ENCODE peak calls at places on chromosomes 4 and X, in seven cellular contexts. V, B, K, R, C, H and A are unnamed samples.

GRCh38 chr4:137451150-137451850 is 81.0 kb downstream of the PCDH18 start:
- DNase-seq in H (no peak), V (no peak), B (peak; percentile 46), K (no peak), R (no peak), C (no peak), A (no peak)

GRCh38 chr4:118954246-118954645 is 65.6 kb downstream of the SYNPO2 start:
- DNase-seq in B (no peak), R (no peak), C (no peak), K (no peak), V (no peak), H (no peak), A (no peak)

GRCh38 chrX:12118134-12118533 is 20.1 kb upstream of the FRMPD4 start:
- DNase-seq in C (no peak), K (no peak), B (no peak), H (no peak), R (no peak), V (no peak), A (no peak)

GRCh38 chr4:180203349-180203748 is 2039.9 kb upstream of the TENM3 start:
- DNase-seq in K (no peak), H (no peak), R (no peak), V (no peak), B (no peak), C (no peak), A (no peak)

GRCh38 chr4:157072002-157072401 is 3.9 kb upstream of the GLRB start:
- DNase-seq in B (no peak), H (no peak), C (no peak), V (no peak), K (no peak), R (no peak), A (no peak)

GRCh38 chr4:119930546-119930945 is 136.1 kb downstream of the MAD2L1 start:
- DNase-seq in H (no peak), B (no peak), C (no peak), R (no peak), V (no peak), K (no peak), A (no peak)

GRCh38 chr4:76723373-76723772 is 174.6 kb downstream of the SOWAHB start:
- DNase-seq in B (no peak), C (no peak), V (no peak), R (no peak), K (no peak), H (no peak), A (no peak)

GRCh38 chrX:17464196-17464595 is 89.2 kb downstream of the NHS start:
- DNase-seq in K (peak; percentile 42), H (no peak), R (no peak), B (no peak), V (no peak), C (no peak), A (no peak)

GRCh38 chrX:134734343-134735001 is 76.2 kb upstream of the PLAC1 start:
- DNase-seq in C (no peak), V (no peak), R (no peak), B (no peak), K (no peak), H (no peak), A (no peak)

GRCh38 chrX:29215251-29215650 is 628.0 kb downstream of the IL1RAPL1 start:
- DNase-seq in V (no peak), B (no peak), K (no peak), C (no peak), R (no peak), H (no peak), A (no peak)

GRCh38 chr4:126799971-126800722 is 832.6 kb upstream of the INTU start:
- DNase-seq in R (no peak), B (no peak), H (no peak), C (no peak), V (no peak), K (no peak), A (no peak)

GRCh38 chrX:106897259-106897658 is 5.9 kb downstream of the RIPPLY1 start:
- DNase-seq in B (no peak), R (no peak), H (no peak), C (no peak), K (no peak), V (no peak), A (no peak)

GRCh38 chr4:189081831-189082230 is 858.8 kb upstream of the FRG1 start:
- DNase-seq in H (no peak), R (no peak), K (peak; percentile 35), V (no peak), B (no peak), C (no peak), A (no peak)

GRCh38 chrX:133297284-133297683 is 79.1 kb upstream of the TFDP3 start:
- DNase-seq in B (no peak), K (peak; percentile 6), V (no peak), H (no peak), R (no peak), C (no peak), A (peak; percentile 61)

GRCh38 chrX:121254336-121254735 is 206.9 kb downstream of the GLUD2 start:
- DNase-seq in B (no peak), R (no peak), H (no peak), K (no peak), V (no peak), C (no peak), A (no peak)

GRCh38 chr4:40881851-40882250 is 132.1 kb downstream of the NSUN7 start:
- DNase-seq in K (no peak), R (no peak), C (no peak), B (no peak), V (no peak), H (no peak), A (no peak)

GRCh38 chrX:53072418-53073114 is 9.6 kb upstream of the TSPYL2 start:
- DNase-seq in V (no peak), K (no peak), C (no peak), H (no peak), R (no peak), B (no peak), A (no peak)

GRCh38 chr4:104571341-104571740 is 76.6 kb upstream of the CXXC4 start:
- DNase-seq in B (peak; percentile 23), V (no peak), R (no peak), C (no peak), K (peak; percentile 27), H (no peak), A (no peak)

GRCh38 chr4:111991797-111992196 is 153.5 kb upstream of the FAM241A start:
- DNase-seq in V (no peak), R (peak; percentile 21), B (no peak), H (no peak), C (no peak), K (peak; percentile 80), A (no peak)

GRCh38 chr4:124591646-124592045 is 120.9 kb downstream of the ANKRD50 start:
- DNase-seq in H (no peak), C (no peak), V (no peak), B (no peak), K (no peak), R (no peak), A (no peak)

GRCh38 chr4:168832746-168833575 is 177.1 kb downstream of the CBR4 start:
- DNase-seq in R (no peak), B (no peak), K (no peak), C (peak; percentile 82), V (no peak), H (peak; percentile 41), A (no peak)

GRCh38 chr4:72312032-72312650 is 256.9 kb downstream of the ADAMTS3 start:
- DNase-seq in H (peak; percentile 32), R (peak; percentile 49), K (peak; percentile 99), B (no peak), C (peak; percentile 87), V (no peak), A (peak; percentile 81)

GRCh38 chr4:31461425-31461824 is 741.3 kb downstream of the PCDH7 start:
- DNase-seq in R (peak; percentile 29), B (no peak), K (peak; percentile 19), V (no peak), C (no peak), H (no peak), A (no peak)

GRCh38 chr4:3771932-3772495 is 5.8 kb downstream of the ADRA2C start:
- DNase-seq in C (peak; percentile 40), K (no peak), B (no peak), R (no peak), H (no peak), V (no peak), A (no peak)

GRCh38 chrX:47313056-47313455 is 57.3 kb upstream of the ZNF157 start:
- DNase-seq in B (no peak), H (no peak), R (no peak), C (no peak), V (no peak), K (no peak), A (no peak)

GRCh38 chr4:6050551-6050950 is 32.3 kb upstream of the C4orf50 start:
- DNase-seq in R (no peak), H (no peak), K (no peak), B (no peak), V (no peak), C (no peak), A (no peak)

GRCh38 chr4:113960684-113961321 is 18.6 kb downstream of the ARSJ start:
- DNase-seq in B (no peak), V (no peak), R (no peak), H (no peak), K (no peak), C (no peak), A (no peak)
- H3K4me3 ChIP-seq in B (no peak overlapping the region), V (no peak overlapping the region), R (no peak overlapping the region), H (no peak overlapping the region), K (no peak overlapping the region), C (no peak overlapping the region), A (no peak overlapping the region)

GRCh38 chr4:150884625-150885024 is 130.5 kb downstream of the LRBA start:
- DNase-seq in R (no peak), V (no peak), H (no peak), C (no peak), B (no peak), K (no peak), A (no peak)
- H3K4me3 ChIP-seq in R (no peak overlapping the region), V (no peak overlapping the region), H (no peak overlapping the region), C (no peak overlapping the region), B (no peak overlapping the region), K (no peak overlapping the region), A (no peak overlapping the region)

DNA sequence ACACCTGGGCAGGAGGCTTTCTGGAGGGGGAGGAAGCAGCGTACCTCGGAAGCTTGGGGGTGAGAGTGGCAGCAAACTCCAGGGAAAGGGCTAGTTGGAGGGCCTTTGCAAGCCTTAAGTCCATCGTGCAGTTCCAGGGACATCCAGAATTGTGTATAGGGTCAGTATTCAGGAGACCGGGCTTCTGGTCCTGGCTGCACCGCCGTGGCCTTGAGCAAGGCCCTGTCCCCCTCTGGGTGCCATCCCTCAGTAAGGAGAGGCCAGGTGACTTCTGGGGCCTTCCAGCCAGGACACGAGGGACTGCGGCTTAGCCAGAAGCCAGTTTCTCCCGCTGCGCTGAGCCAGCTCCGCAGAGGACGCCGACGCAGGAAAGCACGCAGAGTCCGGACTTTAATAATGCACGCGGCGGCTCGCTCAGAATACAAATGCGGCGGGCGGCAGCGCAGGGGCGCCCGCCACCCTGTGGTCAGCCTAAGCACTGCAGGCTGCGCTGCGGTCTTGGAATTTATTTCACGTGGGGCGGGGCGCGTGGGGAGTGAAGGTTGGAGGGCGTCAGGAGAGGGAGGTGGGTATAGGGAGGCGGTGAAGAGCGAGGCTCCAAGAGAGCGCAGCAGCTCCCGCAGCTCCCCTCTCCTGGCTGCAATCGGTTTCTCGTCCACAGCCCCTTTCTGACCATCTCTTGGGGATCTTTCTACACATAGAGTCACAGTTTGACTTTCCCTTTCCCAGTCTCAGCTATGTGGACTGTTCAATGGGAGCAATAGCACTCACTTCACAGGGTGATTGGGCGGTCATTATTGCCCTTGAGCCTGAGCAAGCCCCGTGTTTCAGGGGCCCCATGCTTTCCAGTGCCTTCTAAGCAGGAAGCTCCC is 94.1 kb upstream of the GPR50 start:
- DNase-seq in R (peak; percentile 19), B (peak; percentile 15), H (peak; percentile 46), C (peak; percentile 79), K (no peak), V (no peak), A (no peak)
- H3K4me3 ChIP-seq in R (no peak overlapping the region), B (peak overlapping the region; percentile 10), H (no peak overlapping the region), C (no peak overlapping the region), K (peak overlapping the region; percentile 21), V (no peak overlapping the region), A (peak overlapping the region; percentile 37)

GRCh38 chr4:42501624-42502401 is 104.5 kb downstream of the SHISA3 start:
- DNase-seq in C (no peak), H (no peak), R (no peak), V (no peak), B (no peak), K (peak; percentile 53), A (no peak)
- H3K4me3 ChIP-seq in C (no peak overlapping the region), H (no peak overlapping the region), R (no peak overlapping the region), V (no peak overlapping the region), B (no peak overlapping the region), K (peak overlapping the region; percentile 7), A (no peak overlapping the region)